ENCODE peak calls at places on chromosomes 11 and 22, in nine cellular contexts. One of them, this sample, is unnamed.

GRCh38 chr22:23067691-23068090 is 2.6 kb upstream of the GNAZ start:
- DNase-seq in non-pigmented ciliary epithelial cell: no peak
- DNase-seq in Calu3: no peak
- DNase-seq in activated naive CD8-positive, alpha-beta T cell treated with anti-CD3 and anti-CD28 coated beads, Interleukin-2, amount 50 U/mL, for 24 hours: no peak
- DNase-seq in T follicular helper cell: no peak
- DNase-seq in NCI-H1930: no peak
- DNase-seq in A549: no peak
- DNase-seq in hepatocyte: no peak
- DNase-seq in endothelial cell: peak
- DNase-seq in this sample: no peak

GRCh38 chr11:127627629-127628462 is 627.3 kb upstream of the KIRREL3 start:
- DNase-seq in non-pigmented ciliary epithelial cell: no peak
- DNase-seq in Calu3: no peak
- DNase-seq in activated naive CD8-positive, alpha-beta T cell treated with anti-CD3 and anti-CD28 coated beads, Interleukin-2, amount 50 U/mL, for 24 hours: no peak
- DNase-seq in T follicular helper cell: no peak
- DNase-seq in NCI-H1930: peak
- DNase-seq in A549: no peak
- DNase-seq in hepatocyte: no peak
- DNase-seq in endothelial cell: no peak
- DNase-seq in this sample: peak

GRCh38 chr22:24106385-24107381 is 74.6 kb upstream of the SUSD2 start:
- DNase-seq in non-pigmented ciliary epithelial cell: no peak
- DNase-seq in Calu3: no peak
- DNase-seq in activated naive CD8-positive, alpha-beta T cell treated with anti-CD3 and anti-CD28 coated beads, Interleukin-2, amount 50 U/mL, for 24 hours: peak
- DNase-seq in T follicular helper cell: peak
- DNase-seq in NCI-H1930: no peak
- DNase-seq in A549: no peak
- DNase-seq in hepatocyte: no peak
- DNase-seq in endothelial cell: no peak
- DNase-seq in this sample: no peak

GRCh38 chr22:20206709-20207215 is 55.9 kb upstream of the CCDC188 start:
- DNase-seq in non-pigmented ciliary epithelial cell: no peak
- DNase-seq in Calu3: peak
- DNase-seq in activated naive CD8-positive, alpha-beta T cell treated with anti-CD3 and anti-CD28 coated beads, Interleukin-2, amount 50 U/mL, for 24 hours: peak
- DNase-seq in T follicular helper cell: no peak
- DNase-seq in NCI-H1930: no peak
- DNase-seq in A549: peak
- DNase-seq in hepatocyte: peak
- DNase-seq in endothelial cell: no peak
- DNase-seq in this sample: no peak

GRCh38 chr22:31278643-31279326 is 13.5 kb downstream of the PIK3IP1 start:
- DNase-seq in non-pigmented ciliary epithelial cell: no peak
- DNase-seq in Calu3: no peak
- DNase-seq in activated naive CD8-positive, alpha-beta T cell treated with anti-CD3 and anti-CD28 coated beads, Interleukin-2, amount 50 U/mL, for 24 hours: no peak
- DNase-seq in T follicular helper cell: peak
- DNase-seq in NCI-H1930: no peak
- DNase-seq in A549: no peak
- DNase-seq in hepatocyte: no peak
- DNase-seq in endothelial cell: no peak
- DNase-seq in this sample: no peak

GRCh38 chr11:43951231-43951630 is 8.8 kb downstream of the C11orf96 start:
- DNase-seq in non-pigmented ciliary epithelial cell: no peak
- DNase-seq in Calu3: no peak
- DNase-seq in activated naive CD8-positive, alpha-beta T cell treated with anti-CD3 and anti-CD28 coated beads, Interleukin-2, amount 50 U/mL, for 24 hours: no peak
- DNase-seq in T follicular helper cell: no peak
- DNase-seq in NCI-H1930: no peak
- DNase-seq in A549: no peak
- DNase-seq in hepatocyte: no peak
- DNase-seq in endothelial cell: no peak
- DNase-seq in this sample: no peak

GRCh38 chr11:134120143-134120850 is 51.4 kb downstream of the JAM3 start:
- DNase-seq in non-pigmented ciliary epithelial cell: peak
- DNase-seq in Calu3: no peak
- DNase-seq in activated naive CD8-positive, alpha-beta T cell treated with anti-CD3 and anti-CD28 coated beads, Interleukin-2, amount 50 U/mL, for 24 hours: no peak
- DNase-seq in T follicular helper cell: no peak
- DNase-seq in NCI-H1930: no peak
- DNase-seq in A549: no peak
- DNase-seq in hepatocyte: peak
- DNase-seq in endothelial cell: no peak
- DNase-seq in this sample: no peak

GRCh38 chr22:22533417-22533816 is 13.3 kb upstream of the ZNF280A start:
- DNase-seq in non-pigmented ciliary epithelial cell: no peak
- DNase-seq in Calu3: no peak
- DNase-seq in activated naive CD8-positive, alpha-beta T cell treated with anti-CD3 and anti-CD28 coated beads, Interleukin-2, amount 50 U/mL, for 24 hours: no peak
- DNase-seq in T follicular helper cell: no peak
- DNase-seq in NCI-H1930: no peak
- DNase-seq in A549: no peak
- DNase-seq in hepatocyte: no peak
- DNase-seq in endothelial cell: no peak
- DNase-seq in this sample: no peak

GRCh38 chr11:76132268-76132667 is 74.0 kb downstream of the WNT11 start:
- DNase-seq in non-pigmented ciliary epithelial cell: no peak
- DNase-seq in Calu3: no peak
- DNase-seq in activated naive CD8-positive, alpha-beta T cell treated with anti-CD3 and anti-CD28 coated beads, Interleukin-2, amount 50 U/mL, for 24 hours: no peak
- DNase-seq in T follicular helper cell: no peak
- DNase-seq in NCI-H1930: no peak
- DNase-seq in A549: no peak
- DNase-seq in hepatocyte: no peak
- DNase-seq in endothelial cell: no peak
- DNase-seq in this sample: no peak

This sample was measured in DMS79 treated with DMSO at 0.1 percent for 48 hours.